ENCODE peak calls at places on chromosome 17, in four cellular contexts. Y is LoVo, D is COR-L47, T is HCEC 1CT. A is an unnamed sample.

GRCh38 chr17:34979650-34980352 is 511 bp upstream of the LIG3 start:
- DNase-seq in T (peak; percentile 10), D (no peak), Y (peak; percentile 26), A (no peak)

GRCh38 chr17:38601539-38602351 is 4.0 kb downstream of the SRCIN1 start:
- DNase-seq in D (no peak), T (no peak), Y (no peak), A (no peak)

GRCh38 chr17:27553019-27553511 is 77.9 kb upstream of the LGALS9 start:
- DNase-seq in Y (no peak), T (no peak), D (no peak), A (no peak)

GRCh38 chr17:75763269-75763607 is 1.8 kb downstream of the GALK1 start:
- DNase-seq in D (no peak), T (no peak), Y (no peak), A (no peak)

GRCh38 chr17:43754947-43755346 is 3.6 kb downstream of the SOST start:
- DNase-seq in D (no peak), Y (no peak), T (no peak), A (no peak)

GRCh38 chr17:83182620-83183063 is 103.2 kb downstream of the METRNL start:
- DNase-seq in T (no peak), D (no peak), Y (no peak), A (no peak)

GRCh38 chr17:74296548-74296936 is 22.5 kb downstream of the DNAI2 start:
- DNase-seq in T (no peak), Y (peak; percentile 11), D (peak; percentile 32), A (peak; percentile 49)

GRCh38 chr17:51461578-51462004 is 201.2 kb downstream of the UTP18 start:
- DNase-seq in T (peak; percentile 37), D (peak; percentile 64), Y (peak; percentile 32), A (peak; percentile 65)

GRCh38 chr17:80822021-80822699 is 169.5 kb upstream of the CHMP6 start:
- DNase-seq in T (no peak), Y (no peak), D (no peak), A (no peak)

GRCh38 chr17:32479074-32479617 is 7.6 kb upstream of the CDK5R1 start:
- DNase-seq in T (no peak), Y (no peak), D (no peak), A (no peak)

GRCh38 chr17:35726609-35727460 is 4.6 kb upstream of the RASL10B start:
- DNase-seq in Y (peak; percentile 15), D (no peak), T (peak; percentile 85), A (no peak)

GRCh38 chr17:8955021-8955420 is 10.5 kb downstream of the PIK3R5 start:
- DNase-seq in T (no peak), D (no peak), Y (no peak), A (no peak)

GRCh38 chr17:19485800-19486340 is 47.8 kb upstream of the SLC47A1 start:
- DNase-seq in D (no peak), T (no peak), Y (no peak), A (no peak)

GRCh38 chr17:4690745-4691144 is 13.2 kb downstream of the PELP1 start:
- DNase-seq in D (no peak), Y (no peak), T (no peak), A (no peak)

GRCh38 chr17:73956595-73957465 is 246.6 kb upstream of the RPL38 start:
- DNase-seq in D (no peak), T (no peak), Y (no peak), A (peak; percentile 27)

GRCh38 chr17:8057691-8058114 is 18.8 kb downstream of the ALOX15B start:
- DNase-seq in T (peak; percentile 73), D (peak; percentile 61), Y (peak; percentile 85), A (peak; percentile 81)

GRCh38 chr17:45091778-45092425 is 30.8 kb downstream of the NMT1 start:
- DNase-seq in Y (no peak), D (no peak), T (peak; percentile 53), A (no peak)

GRCh38 chr17:77036841-77037381 is 103.9 kb upstream of the SEC14L1 start:
- DNase-seq in T (no peak), D (no peak), Y (no peak), A (no peak)

GRCh38 chr17:12445331-12445730 is 220.4 kb upstream of the MYOCD start:
- DNase-seq in D (no peak), T (peak; percentile 57), Y (no peak), A (no peak)

GRCh38 chr17:76558210-76559095 is 18.6 kb downstream of the PRCD start:
- DNase-seq in Y (peak; percentile 33), D (no peak), T (peak; percentile 35), A (peak; percentile 33)

GRCh38 chr17:58535431-58535830 is 21.0 kb upstream of the MTMR4 start:
- DNase-seq in D (no peak), T (peak; percentile 62), Y (peak; percentile 61), A (no peak)

GRCh38 chr17:35666070-35666469 is 65.4 kb upstream of the RASL10B start:
- DNase-seq in D (no peak), Y (no peak), T (no peak), A (no peak)

GRCh38 chr17:49063652-49064051 is 66.5 kb downstream of the IGF2BP1 start:
- DNase-seq in T (no peak), D (no peak), Y (no peak), A (no peak)

GRCh38 chr17:42866216-42866615 is 15.2 kb downstream of the AOC3 start:
- DNase-seq in T (no peak), D (no peak), Y (no peak), A (no peak)

GRCh38 chr17:16922386-16923096 is 49.4 kb downstream of the TNFRSF13B start:
- DNase-seq in D (no peak), T (peak; percentile 8), Y (no peak), A (no peak)

GRCh38 chr17:3655766-3656165 is 12.6 kb downstream of the TAX1BP3 start:
- DNase-seq in D (no peak), T (no peak), Y (no peak), A (no peak)

GRCh38 chr17:40070895-40071719 is 8.3 kb downstream of the THRA start:
- DNase-seq in D (no peak), Y (no peak), T (no peak), A (peak; percentile 38)

GRCh38 chr17:35605753-35606152 is 18.6 kb downstream of the AP2B1 start:
- DNase-seq in D (no peak), Y (no peak), T (no peak), A (no peak)

GRCh38 chr17:47286198-47286914 is 32.7 kb downstream of the ITGB3 start:
- DNase-seq in T (no peak), D (no peak), Y (no peak), A (no peak)

GRCh38 chr17:55134486-55135157 is 130.1 kb upstream of the HLF start:
- DNase-seq in Y (no peak), T (peak; percentile 35), D (no peak), A (no peak)

GRCh38 chr17:60091908-60092331 is 13.2 kb upstream of the HEATR6 start:
- DNase-seq in D (no peak), Y (no peak), T (peak; percentile 39), A (no peak)

GRCh38 chr17:80772906-80773242 is 218.8 kb upstream of the CHMP6 start:
- DNase-seq in Y (no peak), D (no peak), T (no peak), A (no peak)

GRCh38 chr17:17506893-17507464 is 10.8 kb upstream of the RASD1 start:
- DNase-seq in D (peak; percentile 30), T (no peak), Y (no peak), A (no peak)

GRCh38 chr17:74374786-74375185 is 7.5 kb downstream of the GPR142 start:
- DNase-seq in Y (no peak), D (no peak), T (no peak), A (no peak)

GRCh38 chr17:32494621-32495346 is 8.0 kb downstream of the CDK5R1 start:
- DNase-seq in T (no peak), Y (no peak), D (peak; percentile 95), A (no peak)

GRCh38 chr17:44788139-44788538 is 29.4 kb downstream of the ADAM11 start:
- DNase-seq in D (no peak), Y (no peak), T (no peak), A (no peak)

GRCh38 chr17:41588126-41588810 is 1.6 kb upstream of the KRT14 start:
- DNase-seq in D (no peak), T (no peak), Y (no peak), A (no peak)

GRCh38 chr17:34762078-34762477 is 182.7 kb downstream of the TMEM132E start:
- DNase-seq in Y (no peak), D (no peak), T (no peak), A (no peak)